ENCODE peak calls at places on chromosomes 13 and 19, in nine cellular contexts. Q is endodermal cell, P is stomach, K is transverse colon, L is brain microvascular endothelial cell, W is left ventricle myocardium inferior, E is esophagus squamous epithelium, U is type B pancreatic cell, N is coronary artery. A is an unnamed sample.

GRCh38 chr19:42421591-42422031 is 5.6 kb downstream of the LIPE start:
- DNase-seq in Q (no peak), P (peak), K (no peak), L (no peak), W (no peak), E (no peak), U (no peak), N (no peak), A (no peak)

GRCh38 chr19:42297034-42297433 is 4.9 kb upstream of the PRR19 start:
- DNase-seq in Q (no peak), P (no peak), K (no peak), L (no peak), W (no peak), E (no peak), U (no peak), N (no peak), A (no peak)

GRCh38 chr19:5839312-5840017 is at the start of gene FUT6:
- DNase-seq in Q (no peak), P (no peak), K (peak), L (no peak), W (no peak), E (no peak), U (no peak), N (no peak), A (no peak)

GRCh38 chr13:98998831-98999634 is 21.2 kb upstream of the DOCK9 start:
- DNase-seq in Q (peak), P (no peak), K (no peak), L (no peak), W (no peak), E (no peak), U (no peak), N (no peak), A (no peak)

GRCh38 chr13:40439928-40440327 is 226.5 kb downstream of the FOXO1 start:
- DNase-seq in Q (no peak), P (no peak), K (no peak), L (no peak), W (peak), E (no peak), U (no peak), N (no peak), A (peak)

GRCh38 chr13:90447034-90447734 is 900.3 kb upstream of the MIR17HG start:
- DNase-seq in Q (no peak), P (no peak), K (no peak), L (no peak), W (no peak), E (no peak), U (no peak), N (no peak), A (no peak)

GRCh38 chr13:98429977-98430785 is 146.7 kb downstream of the STK24 start:
- DNase-seq in Q (no peak), P (no peak), K (no peak), L (no peak), W (no peak), E (no peak), U (no peak), N (no peak), A (no peak)

GRCh38 chr19:51127755-51128154 is 3.0 kb downstream of the SIGLEC9 start:
- DNase-seq in Q (no peak), P (no peak), K (peak), L (peak), W (no peak), E (no peak), U (no peak), N (no peak), A (no peak)

GRCh38 chr13:26406791-26407190 is 150.7 kb upstream of the WASF3 start:
- DNase-seq in Q (no peak), P (no peak), K (no peak), L (no peak), W (no peak), E (no peak), U (no peak), N (no peak), A (no peak)

GRCh38 chr19:6958786-6959185 is 62.4 kb downstream of the MBD3L2B start:
- DNase-seq in Q (no peak), P (no peak), K (no peak), L (no peak), W (no peak), E (no peak), U (no peak), N (no peak), A (no peak)

GRCh38 chr13:31824705-31825512 is 85.6 kb downstream of the RXFP2 start:
- DNase-seq in Q (peak), P (no peak), K (no peak), L (peak), W (no peak), E (no peak), U (no peak), N (no peak), A (no peak)

GRCh38 chr19:50214699-50215543 is 11.5 kb downstream of the MYH14 start:
- DNase-seq in Q (no peak), P (peak), K (peak), L (no peak), W (no peak), E (no peak), U (peak), N (no peak), A (no peak)

GRCh38 chr13:107993239-107993948 is 221.9 kb downstream of the LIG4 start:
- DNase-seq in Q (no peak), P (no peak), K (no peak), L (no peak), W (no peak), E (no peak), U (no peak), N (no peak), A (no peak)

GRCh38 chr13:104737713-104738112 is 1671.5 kb upstream of the SLC10A2 start:
- DNase-seq in Q (no peak), P (no peak), K (no peak), L (no peak), W (no peak), E (no peak), U (no peak), N (no peak), A (no peak)

GRCh38 chr13:99227909-99228688 is 27.4 kb downstream of the UBAC2 start:
- DNase-seq in Q (no peak), P (no peak), K (no peak), L (no peak), W (no peak), E (no peak), U (no peak), N (no peak), A (peak)

GRCh38 chr13:51894239-51894638 is 32.5 kb downstream of the CCDC70 start:
- DNase-seq in Q (peak), P (no peak), K (no peak), L (no peak), W (no peak), E (no peak), U (peak), N (no peak), A (no peak)

GRCh38 chr13:74325106-74325505 is 190.9 kb upstream of the KLF12 start:
- DNase-seq in Q (no peak), P (no peak), K (no peak), L (peak), W (no peak), E (no peak), U (no peak), N (no peak), A (no peak)

GRCh38 chr19:38388310-38389100 is at the start of gene SPRED3:
- DNase-seq in Q (no peak), P (peak), K (no peak), L (no peak), W (no peak), E (no peak), U (no peak), N (no peak), A (peak)

GRCh38 chr19:42191855-42192254 is 25.6 kb downstream of the DEDD2 start:
- DNase-seq in Q (no peak), P (peak), K (peak), L (no peak), W (no peak), E (no peak), U (no peak), N (no peak), A (no peak)

GRCh38 chr19:55546822-55547614 is 1.7 kb upstream of the SBK3 start:
- DNase-seq in Q (no peak), P (peak), K (peak), L (peak), W (peak), E (no peak), U (no peak), N (peak), A (peak)

GRCh38 chr19:43618921-43619261 is 538 bp downstream of the ZNF428 start:
- DNase-seq in Q (no peak), P (no peak), K (no peak), L (peak), W (no peak), E (no peak), U (no peak), N (no peak), A (no peak)

GRCh38 chr13:97224544-97225324 is 2.6 kb downstream of the MBNL2 start:
- DNase-seq in Q (no peak), P (peak), K (peak), L (peak), W (no peak), E (no peak), U (no peak), N (no peak), A (no peak)

GRCh38 chr13:59120297-59120843 is 1043.4 kb downstream of the DIAPH3 start:
- DNase-seq in Q (no peak), P (no peak), K (no peak), L (no peak), W (no peak), E (no peak), U (no peak), N (no peak), A (no peak)

GRCh38 chr13:33918199-33918932 is 100.4 kb downstream of the RFC3 start:
- DNase-seq in Q (no peak), P (no peak), K (no peak), L (peak), W (no peak), E (no peak), U (no peak), N (no peak), A (no peak)

GRCh38 chr19:16415806-16416205 is 56.0 kb downstream of the EPS15L1 start:
- DNase-seq in Q (no peak), P (no peak), K (no peak), L (no peak), W (no peak), E (no peak), U (no peak), N (no peak), A (no peak)

GRCh38 chr13:110920038-110920437 is 5.2 kb upstream of the ANKRD10 start:
- DNase-seq in Q (no peak), P (peak), K (no peak), L (no peak), W (peak), E (no peak), U (no peak), N (no peak), A (peak)

GRCh38 chr19:49857061-49857833 is 6.3 kb downstream of the PTOV1 start:
- DNase-seq in Q (peak), P (no peak), K (no peak), L (no peak), W (no peak), E (no peak), U (no peak), N (no peak), A (no peak)

GRCh38 chr19:33359581-33359980 is 13.9 kb upstream of the CEBPG start:
- DNase-seq in Q (no peak), P (no peak), K (no peak), L (no peak), W (no peak), E (no peak), U (no peak), N (no peak), A (no peak)

GRCh38 chr13:67421475-67421874 is 191.3 kb upstream of the PCDH9 start:
- DNase-seq in Q (no peak), P (no peak), K (no peak), L (no peak), W (no peak), E (no peak), U (no peak), N (no peak), A (no peak)

GRCh38 chr13:97108535-97108910 is 113.6 kb upstream of the MBNL2 start:
- DNase-seq in Q (no peak), P (no peak), K (no peak), L (peak), W (no peak), E (no peak), U (no peak), N (no peak), A (no peak)

GRCh38 chr13:74193391-74193790 is 59.2 kb upstream of the KLF12 start:
- DNase-seq in Q (no peak), P (no peak), K (no peak), L (no peak), W (no peak), E (no peak), U (no peak), N (no peak), A (no peak)

GRCh38 chr19:6061420-6062130 is 48.7 kb downstream of the RFX2 start:
- DNase-seq in Q (peak), P (no peak), K (peak), L (no peak), W (no peak), E (no peak), U (peak), N (peak), A (peak)

GRCh38 chr13:44116562-44117315 is 237.0 kb downstream of the LACC1 start:
- DNase-seq in Q (peak), P (no peak), K (no peak), L (no peak), W (peak), E (no peak), U (no peak), N (no peak), A (no peak)

GRCh38 chr13:59343132-59343531 is 820.6 kb downstream of the DIAPH3 start:
- DNase-seq in Q (no peak), P (no peak), K (no peak), L (no peak), W (no peak), E (no peak), U (no peak), N (no peak), A (no peak)

GRCh38 chr13:39402221-39402620 is 200.8 kb downstream of the LHFPL6 start:
- DNase-seq in Q (no peak), P (no peak), K (no peak), L (no peak), W (no peak), E (no peak), U (no peak), N (no peak), A (no peak)

GRCh38 chr13:51125495-51126226 is 14.6 kb upstream of the C13orf42 start:
- DNase-seq in Q (peak), P (peak), K (peak), L (peak), W (peak), E (no peak), U (no peak), N (no peak), A (peak)

GRCh38 chr19:21835810-21836444 is at the start of gene ZNF43:
- DNase-seq in Q (peak), P (peak), K (peak), L (peak), W (peak), E (peak), U (peak), N (peak), A (peak)
- TF ChIP-seq CTCF in Q (no peak), P (no peak), K (no peak), L (no peak), W (no peak), E (no peak), U (no peak), N (no peak), A (no peak)

GRCh38 chr19:8144273-8144672 is 5.1 kb downstream of the FBN3 start:
- DNase-seq in Q (no peak), P (no peak), K (no peak), L (no peak), W (no peak), E (no peak), U (no peak), N (no peak), A (no peak)

GRCh38 chr19:8146877-8147575 is 2.4 kb downstream of the FBN3 start:
- DNase-seq in Q (no peak), P (no peak), K (no peak), L (no peak), W (no peak), E (no peak), U (no peak), N (no peak), A (no peak)

GRCh38 chr19:8147579-8147978 is 1.8 kb downstream of the FBN3 start:
- DNase-seq in Q (no peak), P (no peak), K (no peak), L (no peak), W (no peak), E (no peak), U (no peak), N (no peak), A (no peak)

GRCh38 chr19:8148088-8148409 is 1.3 kb downstream of the FBN3 start:
- DNase-seq in Q (no peak), P (no peak), K (no peak), L (no peak), W (no peak), E (no peak), U (no peak), N (no peak), A (no peak)

GRCh38 chr19:8145969-8146368 is 3.4 kb downstream of the FBN3 start:
- DNase-seq in Q (peak), P (no peak), K (no peak), L (no peak), W (no peak), E (no peak), U (peak), N (no peak), A (no peak)
- TF ChIP-seq CTCF in Q (peak), P (no peak), K (no peak), L (no peak), W (no peak), E (peak), U (no peak), N (no peak), A (no peak)

GRCh38 chr13:46712524-46712923 is 84.4 kb downstream of the ESD start:
- DNase-seq in Q (peak), P (no peak), K (no peak), L (no peak), W (no peak), E (no peak), U (no peak), N (no peak), A (no peak)
- TF ChIP-seq CTCF in Q (peak), P (no peak), K (no peak), L (peak), W (no peak), E (no peak), U (peak), N (no peak), A (no peak)

DNA sequence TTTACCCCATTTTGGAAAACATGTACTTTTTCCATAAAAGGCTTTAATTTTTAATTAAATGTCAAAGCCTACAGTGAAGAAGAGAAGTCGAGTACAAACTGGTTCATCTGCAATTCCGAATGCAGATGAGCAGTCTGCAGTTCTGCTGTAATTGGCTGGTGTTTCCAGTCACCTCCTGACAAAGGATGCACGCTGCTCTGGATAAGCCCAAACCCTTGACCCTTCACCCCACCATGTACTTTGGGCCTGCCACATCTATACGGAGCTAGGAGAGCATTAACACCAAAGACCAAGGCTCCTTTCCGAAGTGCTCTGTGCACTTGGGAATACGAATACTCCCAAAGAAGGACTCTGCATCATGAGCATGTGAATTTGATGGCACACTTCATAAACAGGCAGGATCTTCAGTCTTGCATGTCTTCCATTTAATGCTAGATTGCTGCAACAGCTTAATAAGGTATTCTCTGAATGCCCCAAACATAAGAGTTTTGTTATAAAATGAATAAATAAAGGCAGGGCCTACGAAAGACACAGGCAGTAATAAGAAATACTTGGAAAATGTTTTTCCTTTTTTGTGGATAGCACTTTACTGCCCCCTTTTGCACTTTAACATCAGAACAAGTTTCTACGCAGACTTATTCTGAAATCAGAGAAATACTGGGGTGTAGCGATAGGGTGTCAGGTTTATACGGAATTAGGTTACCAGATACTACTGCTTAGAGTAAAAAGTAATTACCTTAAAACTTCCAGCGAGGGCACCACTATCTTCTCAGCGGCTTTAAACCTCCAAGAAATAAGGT is 15.1 kb downstream of the EFNB2 start:
- DNase-seq in Q (no peak), P (no peak), K (no peak), L (no peak), W (no peak), E (no peak), U (no peak), N (no peak), A (no peak)
- TF ChIP-seq CTCF in Q (peak), P (no peak), K (no peak), L (peak), W (peak), E (peak), U (peak), N (peak), A (peak)

DNA sequence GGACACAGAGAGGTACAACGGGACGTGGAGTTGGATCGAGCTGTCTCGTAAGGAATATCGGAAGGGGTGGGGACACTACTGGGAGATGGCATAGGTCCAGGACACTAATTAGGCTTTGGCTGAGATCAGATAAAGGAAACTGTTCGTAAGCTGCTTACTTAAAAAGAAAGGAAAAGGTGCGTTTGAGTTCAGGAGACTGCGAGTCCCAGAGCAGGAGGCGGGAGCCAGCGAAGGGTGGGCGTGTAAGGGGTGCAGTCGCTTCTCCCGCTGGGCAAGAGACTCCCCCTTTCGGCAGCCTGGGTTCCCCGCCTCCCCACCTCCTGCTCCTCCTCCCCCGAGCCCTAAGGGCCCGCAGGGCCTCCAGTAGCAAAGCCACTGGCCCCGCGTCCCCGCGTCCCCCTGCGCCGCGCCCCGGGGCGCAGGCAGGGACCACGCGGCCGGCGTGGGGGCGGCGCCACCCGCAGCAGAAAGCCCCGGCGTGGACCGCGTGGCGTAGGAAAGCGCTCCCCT is 571 bp downstream of the ABCC4 start:
- DNase-seq in Q (peak), P (peak), K (peak), L (peak), W (peak), E (no peak), U (peak), N (no peak), A (peak)
- TF ChIP-seq CTCF in Q (no peak), P (no peak), K (no peak), L (no peak), W (no peak), E (no peak), U (no peak), N (no peak), A (no peak)

GRCh38 chr13:23778007-23778687 is 111.1 kb downstream of the MIPEP start:
- DNase-seq in Q (no peak), P (no peak), K (no peak), L (no peak), W (no peak), E (no peak), U (no peak), N (no peak), A (no peak)
- TF ChIP-seq CTCF in Q (no peak), P (no peak), K (no peak), L (peak), W (peak), E (no peak), U (no peak), N (no peak), A (no peak)

GRCh38 chr13:49607761-49608160 is 20.5 kb upstream of the ARL11 start:
- DNase-seq in Q (no peak), P (no peak), K (no peak), L (no peak), W (no peak), E (no peak), U (no peak), N (no peak), A (no peak)

GRCh38 chr13:49610176-49610575 is 18.1 kb upstream of the ARL11 start:
- DNase-seq in Q (no peak), P (no peak), K (no peak), L (no peak), W (no peak), E (no peak), U (no peak), N (no peak), A (no peak)

GRCh38 chr13:49608932-49609331 is 19.4 kb upstream of the ARL11 start:
- DNase-seq in Q (no peak), P (no peak), K (no peak), L (no peak), W (no peak), E (no peak), U (no peak), N (no peak), A (no peak)

GRCh38 chr13:49604570-49604969 is 19.2 kb upstream of the RCBTB1 start:
- DNase-seq in Q (no peak), P (no peak), K (no peak), L (no peak), W (no peak), E (no peak), U (no peak), N (no peak), A (no peak)

GRCh38 chr13:49606747-49607648 is 21.3 kb upstream of the ARL11 start:
- DNase-seq in Q (peak), P (peak), K (peak), L (peak), W (peak), E (peak), U (no peak), N (peak), A (peak)
- TF ChIP-seq CTCF in Q (peak), P (peak), K (peak), L (peak), W (peak), E (peak), U (peak), N (peak), A (peak)

GRCh38 chr13:27624071-27624470 is 2.4 kb downstream of the POLR1D start:
- DNase-seq in Q (no peak), P (peak), K (no peak), L (no peak), W (no peak), E (no peak), U (no peak), N (no peak), A (no peak)
- TF ChIP-seq CTCF in Q (no peak), P (no peak), K (no peak), L (no peak), W (no peak), E (no peak), U (no peak), N (no peak), A (no peak)